ENCODE peak calls at places on chromosomes 4 and X, in four cellular contexts. S, A, V and B are unnamed samples.

GRCh38 chrX:24498975-24499374 is 33.9 kb downstream of the PDK3 start:
- DNase-seq in A (peak), S (peak), V (peak), B (peak)

GRCh38 chr4:11182586-11183357 is 245.9 kb downstream of the HS3ST1 start:
- DNase-seq in A (no peak), V (peak), S (peak), B (no peak)

GRCh38 chrX:1281511-1281910 is 12.9 kb downstream of the CSF2RA start:
- DNase-seq in V (peak), A (no peak), S (no peak), B (no peak)

GRCh38 chr4:34043131-34043530 is 2201.2 kb downstream of the ARAP2 start:
- DNase-seq in S (no peak), A (peak), V (peak), B (peak)

GRCh38 chrX:132858018-132858417 is 100.4 kb downstream of the HS6ST2 start:
- DNase-seq in V (peak), S (peak), A (no peak), B (no peak)

GRCh38 chr4:71290074-71290473 is 48.7 kb upstream of the SLC4A4 start:
- DNase-seq in A (no peak), V (peak), S (peak), B (no peak)

GRCh38 chrX:7054219-7055206 is 93.0 kb upstream of the STS start:
- DNase-seq in A (no peak), V (no peak), S (no peak), B (no peak)

GRCh38 chr4:37528161-37528560 is 158.0 kb downstream of the RELL1 start:
- DNase-seq in A (no peak), S (peak), V (no peak), B (no peak)

GRCh38 chrX:39772057-39772832 is 325.5 kb downstream of the BCOR start:
- DNase-seq in V (no peak), A (peak), S (peak), B (peak)

GRCh38 chr4:138090145-138090917 is 151.8 kb downstream of the SLC7A11 start:
- DNase-seq in V (peak), S (peak), A (peak), B (peak)

GRCh38 chrX:39499996-39500395 is 597.8 kb downstream of the BCOR start:
- DNase-seq in A (no peak), S (peak), V (peak), B (no peak)

GRCh38 chrX:38045697-38046096 is 39.3 kb downstream of the SYTL5 start:
- DNase-seq in A (no peak), S (peak), V (no peak), B (no peak)

GRCh38 chrX:38044682-38045081 is 38.3 kb downstream of the SYTL5 start:
- DNase-seq in A (no peak), S (no peak), V (no peak), B (no peak)

GRCh38 chrX:38052096-38052495 is 45.7 kb downstream of the SYTL5 start:
- DNase-seq in V (peak), S (peak), A (no peak), B (no peak)

GRCh38 chrX:38050806-38051205 is 44.5 kb downstream of the SYTL5 start:
- DNase-seq in S (no peak), A (no peak), V (no peak), B (no peak)

DNA sequence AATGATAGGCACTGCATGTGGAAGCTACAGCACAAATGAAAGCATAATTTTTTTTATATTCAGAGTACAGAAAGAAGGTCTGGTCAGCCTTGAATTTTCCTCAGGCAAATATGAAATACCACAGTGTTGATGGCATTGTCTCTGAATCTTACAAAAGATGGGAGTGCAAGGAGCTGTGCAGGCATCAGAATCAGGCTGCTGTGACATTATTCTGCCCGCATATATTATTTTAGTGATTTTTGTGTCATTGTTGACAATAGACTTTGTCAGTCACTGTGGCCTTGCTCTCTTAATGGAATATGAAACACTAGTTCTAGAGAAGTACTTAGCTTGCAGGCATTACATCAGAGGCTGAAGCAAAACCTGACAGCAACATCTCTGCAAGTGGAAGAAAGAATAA is 42.5 kb downstream of the SYTL5 start:
- DNase-seq in S (no peak), A (no peak), V (no peak), B (no peak)
- TF ChIP-seq CTCF in S (no peak), A (no peak), V (no peak), B (no peak)

DNA sequence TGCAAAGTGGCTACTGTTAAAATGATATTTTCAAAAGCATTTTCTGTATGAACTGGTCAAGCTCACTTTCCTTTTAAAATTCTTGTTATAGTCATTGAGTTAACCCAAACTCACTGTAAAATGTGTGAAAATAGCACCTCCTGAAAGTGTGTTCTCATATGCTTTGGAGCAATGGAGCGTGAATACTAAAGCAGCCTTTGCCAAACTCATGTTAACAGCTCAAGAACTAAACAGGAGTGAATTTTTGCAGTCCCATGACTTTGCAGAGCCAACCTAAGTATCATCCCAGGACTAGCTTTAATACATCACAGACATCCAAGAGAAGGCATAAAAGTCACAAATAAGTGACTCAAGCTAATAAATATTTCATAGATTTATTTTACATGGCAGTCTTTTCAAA is 2.3 kb downstream of the AMMECR1 start:
- DNase-seq in A (no peak), V (peak), S (no peak), B (peak)
- H3K4me3 ChIP-seq in A (no peak), V (peak), S (peak), B (peak)

GRCh38 chrX:100649550-100650356 is 5.8 kb downstream of the SRPX2 start:
- DNase-seq in V (peak), A (peak), S (peak), B (no peak)

GRCh38 chrX:100658936-100659335 is 14.9 kb downstream of the SRPX2 start:
- DNase-seq in S (peak), A (no peak), V (no peak), B (no peak)

GRCh38 chrX:100652266-100652665 is 8.3 kb downstream of the SRPX2 start:
- DNase-seq in A (no peak), V (no peak), S (no peak), B (no peak)

GRCh38 chrX:100650841-100651240 is 6.8 kb downstream of the SRPX2 start:
- DNase-seq in S (no peak), A (no peak), V (no peak), B (no peak)

DNA sequence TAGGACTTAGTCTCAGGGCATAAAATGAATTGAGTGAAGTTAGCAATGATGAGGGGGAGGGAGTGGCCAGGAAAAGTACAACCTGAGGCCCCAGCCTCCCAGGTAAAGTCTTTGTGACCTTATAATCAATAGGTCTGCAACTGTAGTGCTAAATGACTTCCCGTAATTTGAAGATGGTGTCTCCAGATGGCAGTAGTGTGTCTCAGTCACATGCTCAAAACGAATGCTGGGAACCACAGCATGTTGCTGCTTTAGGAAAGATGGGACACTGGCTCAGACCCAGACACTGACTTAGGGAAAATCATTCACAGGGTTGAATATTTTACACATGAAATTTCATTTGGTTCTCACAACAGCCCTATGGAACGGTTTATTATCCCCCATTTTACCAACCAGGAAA is 10.3 kb downstream of the SRPX2 start:
- DNase-seq in V (peak), S (peak), A (peak), B (no peak)
- TF ChIP-seq CTCF in V (peak), S (peak), A (peak), B (peak)

GRCh38 chr4:140252144-140252741 is 98.3 kb upstream of the MAML3 start:
- DNase-seq in S (peak), V (no peak), A (no peak), B (no peak)
- H3K4me3 ChIP-seq in S (no peak), V (peak), A (peak), B (no peak)

DNA sequence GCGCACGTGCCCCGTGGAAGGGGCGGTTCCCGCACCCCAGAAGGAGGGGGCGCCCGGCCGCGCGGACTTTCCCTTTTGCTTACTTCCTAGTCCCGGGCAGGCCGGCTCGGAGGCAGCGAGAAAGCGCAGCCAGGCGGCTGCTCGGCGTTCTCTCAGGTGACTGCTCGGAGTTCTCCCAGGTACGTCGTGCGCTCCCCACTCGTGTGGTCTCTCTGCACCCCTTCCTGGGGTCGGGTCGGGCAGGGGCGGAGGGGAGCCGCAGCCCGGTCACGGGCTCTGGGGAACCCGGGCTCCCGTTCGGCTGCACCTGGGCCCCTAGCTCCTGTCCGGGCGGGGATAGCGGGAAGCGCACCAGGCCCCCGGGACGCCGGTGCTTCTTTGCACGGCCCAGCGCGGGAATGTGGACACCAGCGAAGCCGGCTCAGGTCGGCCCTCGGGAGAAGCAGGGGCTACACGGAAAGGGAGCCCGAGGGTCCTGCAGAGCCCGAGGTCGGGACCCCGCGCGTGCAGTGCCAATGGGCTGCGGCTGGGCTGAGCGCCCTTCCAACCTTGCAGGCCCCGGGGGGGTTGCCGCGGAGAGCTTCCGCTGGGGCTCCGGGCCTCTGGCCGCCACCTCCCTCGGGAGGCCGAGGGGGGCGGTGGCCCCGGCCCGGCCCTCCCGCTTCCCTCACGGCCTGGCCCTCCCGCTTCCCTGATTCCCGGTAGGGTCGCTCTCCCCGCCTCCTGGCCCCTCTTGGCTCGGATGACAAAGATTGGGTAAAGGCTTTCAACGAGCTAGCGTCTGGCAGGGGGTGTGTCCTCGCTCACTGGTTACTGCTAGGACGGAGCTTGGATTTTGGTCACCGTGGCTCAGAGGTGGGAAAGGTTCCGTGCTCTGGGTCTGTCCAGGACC is at the start of gene TLR2:
- DNase-seq in S (peak), A (peak), V (peak), B (peak)
- TF ChIP-seq CTCF in S (no peak), A (no peak), V (no peak), B (no peak)

DNA sequence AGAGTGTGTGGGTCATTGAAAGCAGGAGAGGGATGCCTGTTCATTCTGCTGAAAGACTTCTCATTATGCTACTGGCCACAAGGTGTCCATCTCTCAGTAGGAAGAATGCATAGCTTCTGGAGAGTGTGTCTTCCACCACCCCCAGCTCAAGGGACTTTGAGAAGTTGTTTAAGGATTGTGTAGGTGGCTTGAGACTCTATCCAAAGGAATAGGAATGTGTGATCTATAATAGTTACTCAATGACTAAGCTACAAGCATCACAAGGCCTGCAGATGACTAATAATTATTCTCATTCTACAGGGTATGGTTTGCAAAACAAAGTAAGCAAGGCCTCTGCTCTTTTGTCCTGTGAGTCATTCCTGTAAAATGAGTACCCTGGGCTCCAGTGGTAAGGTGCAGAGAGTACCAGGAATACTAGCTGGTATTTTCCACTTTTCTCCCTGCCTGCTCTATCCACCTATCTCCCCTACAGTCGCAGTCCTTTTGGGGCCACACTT is 279.8 kb upstream of the BOD1L1 start:
- DNase-seq in V (peak), S (peak), A (no peak), B (no peak)
- H3K4me3 ChIP-seq in V (no peak), S (no peak), A (no peak), B (no peak)

GRCh38 chrX:44105228-44105913 is 132.2 kb upstream of the NDP start:
- DNase-seq in S (no peak), V (no peak), A (no peak), B (no peak)
- TF ChIP-seq CTCF in S (no peak), V (no peak), A (no peak), B (no peak)

GRCh38 chrX:125096469-125096868 is 223.2 kb upstream of the TEX13C start:
- DNase-seq in S (no peak), A (no peak), V (no peak), B (no peak)
- H3K4me3 ChIP-seq in S (no peak), A (no peak), V (no peak), B (no peak)